ENCODE peak calls at places on chromosomes 5 and 9, in five cellular contexts. Z, U, C, O and P are unnamed samples.

GRCh38 chr5:125232779-125233230 is 486.4 kb upstream of the ZNF608 start:
- DNase-seq in Z (no peak), U (no peak), C (peak), O (peak), P (peak)

GRCh38 chr5:54545796-54546195 is 28.2 kb downstream of the SNX18 start:
- DNase-seq in Z (no peak), U (no peak), C (no peak), O (no peak), P (no peak)

GRCh38 chr9:11551106-11551505 is 938.3 kb upstream of the PTPRD start:
- DNase-seq in Z (no peak), U (no peak), C (no peak), O (no peak), P (no peak)

GRCh38 chr9:7313389-7313788 is 486.2 kb downstream of the DMAC1 start:
- DNase-seq in Z (no peak), U (no peak), C (no peak), O (no peak), P (no peak)

GRCh38 chr9:6239694-6240093 is 24.1 kb downstream of the IL33 start:
- DNase-seq in Z (no peak), U (no peak), C (no peak), O (no peak), P (no peak)

GRCh38 chr9:95457769-95458168 is 59.0 kb downstream of the PTCH1 start:
- DNase-seq in Z (no peak), U (no peak), C (no peak), O (peak), P (no peak)

GRCh38 chr5:147756566-147756965 is 26.0 kb downstream of the JAKMIP2 start:
- DNase-seq in Z (no peak), U (no peak), C (no peak), O (no peak), P (no peak)

GRCh38 chr9:128553695-128554094 is 1.3 kb downstream of the SPTAN1 start:
- DNase-seq in Z (no peak), U (no peak), C (peak), O (peak), P (peak)

GRCh38 chr5:92309336-92309991 is 926.3 kb upstream of the ARRDC3 start:
- DNase-seq in Z (no peak), U (no peak), C (peak), O (peak), P (peak)

GRCh38 chr5:158874814-158875213 is 224.9 kb downstream of the EBF1 start:
- DNase-seq in Z (no peak), U (no peak), C (no peak), O (no peak), P (no peak)

GRCh38 chr9:114911167-114911821 is 19.1 kb downstream of the TNFSF8 start:
- DNase-seq in Z (no peak), U (no peak), C (no peak), O (peak), P (no peak)

GRCh38 chr5:102089883-102090282 is 206.2 kb downstream of the SLCO4C1 start:
- DNase-seq in Z (no peak), U (no peak), C (no peak), O (no peak), P (no peak)

GRCh38 chr9:93702261-93702660 is 125.9 kb downstream of the PHF2 start:
- DNase-seq in Z (no peak), U (no peak), C (no peak), O (no peak), P (no peak)

GRCh38 chr5:96963267-96963666 is 27.4 kb downstream of the LNPEP start:
- DNase-seq in Z (no peak), U (peak), C (no peak), O (peak), P (no peak)

GRCh38 chr5:110045153-110045552 is 355.4 kb downstream of the MAN2A1 start:
- DNase-seq in Z (no peak), U (no peak), C (peak), O (peak), P (no peak)

GRCh38 chr9:87494970-87495471 is 2.6 kb upstream of the DAPK1 start:
- DNase-seq in Z (no peak), U (no peak), C (no peak), O (no peak), P (no peak)

GRCh38 chr5:28748446-28748845 is 1710.1 kb upstream of the CDH9 start:
- DNase-seq in Z (no peak), U (no peak), C (no peak), O (peak), P (no peak)

GRCh38 chr9:15333376-15333881 is 26.4 kb upstream of the TTC39B start:
- DNase-seq in Z (no peak), U (no peak), C (no peak), O (no peak), P (no peak)

GRCh38 chr5:617896-618295 is 5.8 kb downstream of the CEP72 start:
- DNase-seq in Z (peak), U (no peak), C (no peak), O (no peak), P (no peak)

GRCh38 chr5:73254634-73255033 is 81.6 kb downstream of the TMEM174 start:
- DNase-seq in Z (no peak), U (no peak), C (no peak), O (no peak), P (no peak)

GRCh38 chr5:1054799-1055775 is 46.5 kb downstream of the NKD2 start:
- DNase-seq in Z (no peak), U (no peak), C (no peak), O (no peak), P (no peak)

GRCh38 chr5:123681061-123681460 is 169.1 kb downstream of the CSNK1G3 start:
- DNase-seq in Z (no peak), U (no peak), C (no peak), O (no peak), P (no peak)